ENCODE peak calls at places on chromosomes 7 and 10, in nine cellular contexts. One of them, this sample, is unnamed.

GRCh38 chr10:49474901-49475300 is 64.0 kb downstream of the ERCC6 start:
- DNase-seq in stomach: no peak
- DNase-seq in iris pigment epithelial cell: peak
- DNase-seq in sciatic nerve: no peak
- DNase-seq in transverse colon: no peak
- DNase-seq in K562: no peak
- DNase-seq in AG10803: no peak
- DNase-seq in neural progenitor cell: no peak
- DNase-seq in right cardiac atrium: no peak
- DNase-seq in this sample: no peak

GRCh38 chr10:63093227-63093626 is 39.9 kb upstream of the NRBF2 start:
- DNase-seq in right cardiac atrium: no peak
- DNase-seq in transverse colon: no peak
- DNase-seq in neural progenitor cell: no peak
- DNase-seq in AG10803: no peak
- DNase-seq in K562: no peak
- DNase-seq in stomach: no peak
- DNase-seq in sciatic nerve: no peak
- DNase-seq in iris pigment epithelial cell: peak
- DNase-seq in this sample: no peak

GRCh38 chr10:79092292-79092896 is 23.6 kb downstream of the ZMIZ1 start:
- DNase-seq in transverse colon: no peak
- DNase-seq in neural progenitor cell: no peak
- DNase-seq in K562: no peak
- DNase-seq in AG10803: no peak
- DNase-seq in stomach: no peak
- DNase-seq in sciatic nerve: no peak
- DNase-seq in right cardiac atrium: no peak
- DNase-seq in iris pigment epithelial cell: no peak
- DNase-seq in this sample: no peak

GRCh38 chr7:6175642-6176041 is 96.8 kb downstream of the CYTH3 start:
- DNase-seq in stomach: no peak
- DNase-seq in neural progenitor cell: no peak
- DNase-seq in iris pigment epithelial cell: peak
- DNase-seq in AG10803: peak
- DNase-seq in transverse colon: no peak
- DNase-seq in sciatic nerve: no peak
- DNase-seq in K562: no peak
- DNase-seq in right cardiac atrium: no peak
- DNase-seq in this sample: no peak

GRCh38 chr10:33537066-33537465 is 202.6 kb upstream of the NRP1 start:
- DNase-seq in transverse colon: no peak
- DNase-seq in K562: no peak
- DNase-seq in neural progenitor cell: no peak
- DNase-seq in iris pigment epithelial cell: peak
- DNase-seq in AG10803: peak
- DNase-seq in right cardiac atrium: no peak
- DNase-seq in stomach: no peak
- DNase-seq in sciatic nerve: no peak
- DNase-seq in this sample: no peak

GRCh38 chr10:12417341-12417740 is 68.0 kb downstream of the CAMK1D start:
- DNase-seq in iris pigment epithelial cell: no peak
- DNase-seq in neural progenitor cell: no peak
- DNase-seq in stomach: no peak
- DNase-seq in AG10803: no peak
- DNase-seq in transverse colon: no peak
- DNase-seq in sciatic nerve: peak
- DNase-seq in K562: no peak
- DNase-seq in right cardiac atrium: no peak
- DNase-seq in this sample: no peak

GRCh38 chr7:15581352-15581951 is 19.6 kb upstream of the AGMO start:
- DNase-seq in sciatic nerve: no peak
- DNase-seq in transverse colon: no peak
- DNase-seq in K562: no peak
- DNase-seq in AG10803: no peak
- DNase-seq in neural progenitor cell: no peak
- DNase-seq in iris pigment epithelial cell: no peak
- DNase-seq in stomach: no peak
- DNase-seq in right cardiac atrium: no peak
- DNase-seq in this sample: no peak

GRCh38 chr7:149666360-149666905 is 107.0 kb downstream of the ZNF467 start:
- DNase-seq in K562: no peak
- DNase-seq in stomach: no peak
- DNase-seq in neural progenitor cell: no peak
- DNase-seq in sciatic nerve: no peak
- DNase-seq in transverse colon: no peak
- DNase-seq in AG10803: peak
- DNase-seq in right cardiac atrium: no peak
- DNase-seq in iris pigment epithelial cell: no peak
- DNase-seq in this sample: no peak

This sample was measured in left colon.